ENCODE peak calls at places on chromosomes 1 and 21, in five cellular contexts. F is A549, W is transverse colon, O is H1, E is sigmoid colon. Z is an unnamed sample.

GRCh38 chr1:187689137-187689536 is 860.4 kb downstream of the PLA2G4A start:
- DNase-seq in F (no peak), W (no peak), O (no peak), E (no peak), Z (peak)

GRCh38 chr21:30962013-30962412 is 76.3 kb downstream of the KRTAP19-8 start:
- DNase-seq in F (no peak), W (no peak), O (no peak), E (no peak), Z (no peak)

GRCh38 chr1:42479621-42480020 is 16.5 kb downstream of the CCDC30 start:
- DNase-seq in F (peak), W (no peak), O (no peak), E (no peak), Z (no peak)

GRCh38 chr21:27043377-27043776 is 76.5 kb upstream of the ADAMTS5 start:
- DNase-seq in F (no peak), W (no peak), O (no peak), E (no peak), Z (no peak)

GRCh38 chr21:34836103-34836932 is 167.5 kb downstream of the CLIC6 start:
- DNase-seq in F (peak), W (peak), O (no peak), E (peak), Z (peak)

GRCh38 chr1:163072658-163073057 is 3.5 kb downstream of the RGS4 start:
- DNase-seq in F (no peak), W (no peak), O (no peak), E (no peak), Z (no peak)

GRCh38 chr1:236844499-236845271 is 49.6 kb downstream of the MTR start:
- DNase-seq in F (no peak), W (no peak), O (no peak), E (no peak), Z (no peak)

GRCh38 chr1:26614655-26615411 is 81.0 kb upstream of the ARID1A start:
- DNase-seq in F (no peak), W (no peak), O (no peak), E (no peak), Z (no peak)

GRCh38 chr1:10161121-10161520 is 49.2 kb upstream of the KIF1B start:
- DNase-seq in F (no peak), W (no peak), O (no peak), E (no peak), Z (no peak)

GRCh38 chr1:47779613-47780012 is 217.6 kb downstream of the TRABD2B start:
- DNase-seq in F (no peak), W (no peak), O (no peak), E (no peak), Z (no peak)

GRCh38 chr1:27862671-27863551 is 9.4 kb upstream of the THEMIS2 start:
- DNase-seq in F (no peak), W (peak), O (no peak), E (peak), Z (no peak)
- TF ChIP-seq EP300 in F (no peak), W (no peak), O (no peak), E (no peak), Z (no peak)

GRCh38 chr1:32611859-32612188 is 38.5 kb downstream of the ZBTB8OS start:
- DNase-seq in F (no peak), W (no peak), O (no peak), E (no peak), Z (no peak)
- H3K4me3 ChIP-seq in F (peak), W (peak), O (peak), E (peak), Z (peak)

GRCh38 chr1:40665335-40666171 is at the start of gene RIMS3:
- DNase-seq in F (peak), W (peak), O (peak), E (peak), Z (peak)
- TF ChIP-seq CTCF in F (peak), W (no peak), O (peak), E (no peak), Z (no peak)

DNA sequence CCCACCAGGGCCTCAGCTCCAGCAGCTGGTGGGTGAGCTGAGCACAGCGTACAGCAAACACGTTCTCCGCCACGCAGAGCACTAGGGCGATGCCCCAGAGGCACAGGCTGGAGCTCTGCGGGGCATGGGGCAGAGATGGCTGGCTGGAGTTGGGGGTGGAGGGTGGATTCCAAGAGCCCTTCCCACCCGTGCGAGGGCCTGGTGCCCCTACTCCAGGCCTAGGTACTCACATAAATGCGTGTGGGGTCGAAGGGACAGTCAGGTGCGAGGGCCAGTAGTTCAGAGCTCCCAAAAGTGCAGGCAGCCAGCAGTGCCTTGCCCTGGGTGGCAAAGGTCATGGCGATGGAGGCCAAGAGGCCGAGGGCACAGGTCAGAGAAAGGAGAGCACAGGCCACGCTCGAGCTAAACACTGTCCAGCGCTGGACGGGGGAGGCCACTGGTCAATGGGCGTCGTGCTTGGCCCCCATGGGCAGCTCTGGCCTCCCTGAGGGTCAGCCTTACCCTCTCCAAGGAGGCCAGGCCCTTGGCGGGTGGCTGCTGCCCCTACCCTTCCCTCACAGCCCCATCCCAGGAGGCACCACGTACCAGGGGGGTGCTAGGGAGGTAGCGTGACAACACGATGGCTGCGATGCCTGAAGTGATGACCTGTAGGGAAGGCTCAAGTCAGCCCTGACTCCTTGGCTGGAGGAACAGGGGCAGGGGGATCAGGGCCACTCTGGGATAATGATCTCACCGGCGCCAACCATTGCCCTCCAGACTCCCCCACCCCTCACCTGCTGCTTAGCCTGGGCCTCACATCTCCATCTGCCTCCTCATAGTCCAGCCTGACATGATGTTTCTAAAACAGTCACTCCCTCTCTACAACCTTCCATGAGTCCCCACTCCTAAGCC is 5.6 kb downstream of the TMEM54 start:
- DNase-seq in F (no peak), W (no peak), O (no peak), E (peak), Z (no peak)
- TF ChIP-seq EP300 in F (no peak), W (no peak), O (no peak), E (no peak), Z (no peak)